ENCODE peak calls at places on chromosome 14, in nine cellular contexts. J is activated CD4-positive, alpha-beta T cell treated with anti-CD3 and anti-CD28 coated beads, Interleukin-2, amount 50 U/mL, for 24 hours; V is activated T-cell treated with anti-CD3 and anti-CD28 coated beads for 1 hour; W is stromal cell of bone marrow; Z is mucosa of gallbladder; Y is small intestine; D is C1 segment of cervical spinal cord; C is memory B cell; T is NCI-H2107. L is an unnamed sample.

GRCh38 chr14:33714527-33715222 is 236.2 kb downstream of the EGLN3 start:
- DNase-seq in J (no peak), V (no peak), W (peak; percentile 28), Z (no peak), Y (peak; percentile 25), D (no peak), C (no peak), T (no peak), L (no peak)

GRCh38 chr14:91062600-91062999 is 2.2 kb upstream of the RPS6KA5 start:
- DNase-seq in J (no peak), V (no peak), W (no peak), Z (no peak), Y (no peak), D (no peak), C (no peak), T (no peak), L (no peak)

GRCh38 chr14:70280931-70281330 is 78.6 kb downstream of the COX16 start:
- DNase-seq in J (no peak), V (no peak), W (no peak), Z (no peak), Y (no peak), D (no peak), C (no peak), T (no peak), L (no peak)

GRCh38 chr14:21382886-21383847 is 652 bp downstream of the SUPT16H start:
- DNase-seq in J (peak; percentile 36), V (peak; percentile 17), W (peak; percentile 19), Z (peak; percentile 17), Y (peak; percentile 36), D (peak; percentile 14), C (peak; percentile 42), T (no peak), L (no peak)

GRCh38 chr14:50109342-50109741 is 7.0 kb downstream of the VCPKMT start:
- DNase-seq in J (no peak), V (no peak), W (no peak), Z (no peak), Y (no peak), D (no peak), C (no peak), T (no peak), L (no peak)

GRCh38 chr14:101704140-101704539 is 57.4 kb upstream of the PPP2R5C start:
- DNase-seq in J (no peak), V (no peak), W (no peak), Z (no peak), Y (no peak), D (no peak), C (no peak), T (no peak), L (no peak)

GRCh38 chr14:20734079-20734806 is 11.4 kb upstream of the EDDM3A start:
- DNase-seq in J (no peak), V (no peak), W (no peak), Z (no peak), Y (no peak), D (no peak), C (no peak), T (no peak), L (no peak)

GRCh38 chr14:91227183-91227628 is 17.3 kb downstream of the GPR68 start:
- DNase-seq in J (peak; percentile 41), V (no peak), W (no peak), Z (no peak), Y (peak; percentile 27), D (no peak), C (no peak), T (no peak), L (no peak)

GRCh38 chr14:65961004-65961403 is 525.2 kb upstream of the CCDC196 start:
- DNase-seq in J (peak; percentile 77), V (peak; percentile 54), W (no peak), Z (no peak), Y (peak; percentile 60), D (peak; percentile 4), C (peak; percentile 53), T (no peak), L (no peak)

L was measured in frontal cortex.